ENCODE peak calls at places on chromosomes 5 and 9, in nine cellular contexts. S, B, M, J, T, L, F, X and U are unnamed samples. For H3K79me2, the result is how much of the 10 kb centered on the place peaks cover.

GRCh38 chr9:88224938-88225337 is 86.7 kb upstream of the SPATA31C2 start:
- DNase-seq in B (no peak), T (peak), X (no peak), S (no peak), J (no peak), L (no peak), F (no peak), M (no peak), U (no peak)

GRCh38 chr5:179241175-179241574 is 104.1 kb downstream of the ADAMTS2 start:
- DNase-seq in M (no peak), F (no peak), L (no peak), J (no peak), X (no peak), T (no peak), S (no peak), B (no peak), U (no peak)

GRCh38 chr5:80069918-80070318 is 34.8 kb downstream of the THBS4 start:
- DNase-seq in J (no peak), X (no peak), F (no peak), L (no peak), S (peak), B (no peak), T (no peak), M (no peak), U (no peak)

GRCh38 chr9:76216161-76216649 is 178.0 kb downstream of the RFK start:
- DNase-seq in T (no peak), S (no peak), L (peak), J (peak), F (no peak), B (peak), M (peak), X (no peak), U (peak)

GRCh38 chr5:137091473-137091872 is 407.7 kb downstream of the SPOCK1 start:
- DNase-seq in L (peak), X (no peak), B (no peak), S (peak), M (no peak), J (no peak), F (no peak), T (peak), U (no peak)

GRCh38 chr5:146731909-146732659 is 146.5 kb downstream of the PPP2R2B start:
- DNase-seq in M (peak), X (peak), B (peak), T (no peak), F (no peak), S (peak), J (peak), L (peak), U (peak)

GRCh38 chr9:88954073-88954472 is 37.2 kb upstream of the S1PR3 start:
- DNase-seq in M (no peak), J (no peak), S (no peak), X (no peak), F (no peak), L (peak), T (no peak), B (peak), U (no peak)

GRCh38 chr9:133251773-133252172 is 23.2 kb downstream of the ABO start:
- DNase-seq in J (no peak), X (no peak), M (no peak), F (no peak), B (no peak), S (no peak), L (no peak), T (no peak), U (no peak)

GRCh38 chr5:58156354-58156753 is 303.5 kb downstream of the PLK2 start:
- DNase-seq in F (no peak), J (no peak), B (peak), X (no peak), T (no peak), S (no peak), L (no peak), M (no peak), U (no peak)

GRCh38 chr9:109894921-109895758 is 115.1 kb downstream of the PALM2AKAP2 start:
- DNase-seq in M (no peak), L (peak), J (no peak), T (no peak), F (no peak), B (peak), S (no peak), X (no peak), U (no peak)

GRCh38 chr5:139708877-139709586 is 60.9 kb downstream of the CXXC5 start:
- DNase-seq in J (no peak), B (peak), M (peak), L (no peak), X (peak), S (peak), T (peak), F (no peak), U (peak)

GRCh38 chr9:131734165-131734610 is 5.7 kb downstream of the RAPGEF1 start:
- DNase-seq in T (no peak), B (no peak), L (peak), S (no peak), J (no peak), M (no peak), F (peak), X (peak), U (peak)

GRCh38 chr9:88387035-88387732 is 1.1 kb upstream of the SPIN1 start:
- DNase-seq in M (peak), X (peak), J (peak), B (peak), T (peak), L (peak), S (no peak), F (no peak), U (peak)

GRCh38 chr9:106069241-106069640 is 374.9 kb downstream of the TMEM38B start:
- DNase-seq in L (no peak), S (no peak), X (no peak), T (no peak), F (no peak), M (peak), B (peak), J (no peak), U (no peak)

GRCh38 chr9:125538092-125538473 is 168.9 kb downstream of the MAPKAP1 start:
- DNase-seq in M (peak), L (peak), S (no peak), B (peak), T (no peak), J (peak), X (peak), F (no peak), U (peak)

GRCh38 chr5:95835682-95836405 is 13.3 kb upstream of the GLRX start:
- DNase-seq in T (no peak), L (no peak), S (no peak), B (no peak), J (no peak), X (no peak), M (no peak), F (no peak), U (no peak)

GRCh38 chr9:126630458-126631237 is 16.9 kb downstream of the LMX1B start:
- DNase-seq in J (no peak), B (no peak), M (no peak), S (no peak), F (no peak), X (no peak), L (peak), T (no peak), U (no peak)

GRCh38 chr9:128615571-128615970 is 41.1 kb downstream of the DYNC2I2 start:
- DNase-seq in B (no peak), X (no peak), T (no peak), L (no peak), J (no peak), F (no peak), S (no peak), M (no peak), U (no peak)

GRCh38 chr9:6428940-6429889 is 16.2 kb downstream of the UHRF2 start:
- DNase-seq in J (no peak), B (no peak), F (peak), X (no peak), L (no peak), T (no peak), S (no peak), M (no peak), U (no peak)

GRCh38 chr9:99873531-99873930 is 32.9 kb upstream of the STX17 start:
- DNase-seq in X (no peak), J (no peak), L (peak), B (peak), S (no peak), F (no peak), T (no peak), M (peak), U (no peak)

GRCh38 chr9:134335490-134336173 is 9.4 kb downstream of the RXRA start:
- DNase-seq in S (no peak), J (no peak), T (no peak), X (no peak), B (no peak), F (no peak), M (no peak), L (no peak), U (no peak)
- H3K27ac ChIP-seq in S (no peak), J (no peak), T (no peak), X (no peak), B (no peak), F (no peak), M (no peak), L (no peak), U (peak)

DNA sequence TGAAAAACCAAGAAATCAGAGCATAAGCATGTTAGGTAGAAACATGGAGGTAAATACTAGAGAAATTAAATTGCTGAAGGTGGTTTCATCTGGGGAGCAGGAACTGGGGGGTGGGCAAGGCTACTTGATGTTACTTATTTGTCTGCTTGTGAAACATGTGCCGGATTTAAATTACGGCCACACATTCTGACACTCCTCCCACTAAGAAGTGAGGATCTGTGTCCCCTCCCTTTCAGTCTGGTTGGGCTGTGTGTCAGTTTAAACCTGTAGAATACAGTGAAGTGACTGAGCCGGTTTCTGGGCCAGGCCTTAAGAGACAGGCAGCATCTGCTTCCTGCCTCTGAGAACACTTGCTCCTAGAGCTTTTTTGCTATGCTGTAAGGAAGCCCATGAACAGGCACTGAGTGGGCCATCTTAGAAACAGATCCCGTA is 2.3 kb upstream of the IARS1 start:
- DNase-seq in X (no peak), J (no peak), M (no peak), F (peak), T (peak), B (no peak), S (peak), L (no peak), U (peak)
- H3K79me2 ChIP-seq in X (under half), J (under half), M (under half), F (half or more), T (under half), B (under half), S (under half), L (under half), U (under half)

GRCh38 chr5:10579537-10580521 is 16.0 kb downstream of the ANKRD33B start:
- DNase-seq in X (no peak), F (no peak), S (no peak), M (no peak), J (no peak), T (no peak), B (no peak), L (no peak), U (no peak)
- H3K4me3 ChIP-seq in X (no peak), F (peak), S (no peak), M (no peak), J (no peak), T (no peak), B (no peak), L (no peak), U (no peak)

GRCh38 chr9:78934880-78935279 is 636.9 kb upstream of the TLE4 start:
- DNase-seq in B (no peak), F (no peak), L (no peak), J (no peak), X (no peak), M (no peak), S (no peak), T (no peak), U (no peak)
- H3K27ac ChIP-seq in B (no peak), F (no peak), L (no peak), J (no peak), X (no peak), M (no peak), S (no peak), T (no peak), U (no peak)

DNA sequence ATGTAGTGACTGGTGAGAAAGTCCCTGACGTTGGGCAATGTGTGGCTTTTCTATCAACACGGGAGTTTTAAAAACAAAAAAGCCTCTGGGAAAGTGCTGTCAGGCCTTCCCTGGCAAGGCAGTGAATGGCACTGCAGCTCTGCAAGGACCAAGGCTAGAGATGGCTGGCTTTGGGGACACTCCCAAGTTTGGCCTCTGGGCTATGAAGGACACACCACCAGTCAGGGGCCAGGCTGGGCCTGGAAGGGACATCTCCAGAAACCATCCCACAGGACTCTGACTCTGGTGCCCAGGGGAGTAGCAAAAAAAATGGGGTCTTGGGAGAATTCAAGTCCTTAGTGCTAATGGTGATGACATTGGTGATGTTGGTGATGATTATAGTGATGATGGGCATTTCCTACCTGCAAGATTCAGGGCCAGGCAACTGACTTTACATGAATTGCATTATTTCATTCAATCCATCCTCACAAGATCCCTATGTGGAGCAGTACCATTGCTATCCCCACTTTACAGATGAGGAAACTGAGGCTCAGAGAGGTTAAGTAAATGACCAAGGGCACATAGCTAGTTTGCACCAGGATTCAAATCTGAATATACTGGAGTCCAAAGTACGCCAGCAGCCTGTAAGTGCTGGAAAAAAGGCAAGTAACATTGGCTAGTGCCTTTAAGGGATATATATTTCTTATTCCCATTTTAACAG is 2.6 kb upstream of the PPARGC1B start:
- DNase-seq in S (no peak), J (no peak), F (no peak), B (no peak), X (no peak), M (no peak), L (no peak), T (no peak), U (no peak)
- H3K79me2 ChIP-seq in S (under half), J (under half), F (under half), B (under half), X (under half), M (under half), L (under half), T (under half), U (under half)

GRCh38 chr9:18489861-18490260 is 15.9 kb downstream of the ADAMTSL1 start:
- DNase-seq in S (no peak), B (peak), X (no peak), J (no peak), L (no peak), T (no peak), F (no peak), M (peak), U (no peak)

GRCh38 chr9:18492612-18493011 is 18.7 kb downstream of the ADAMTSL1 start:
- DNase-seq in L (no peak), X (no peak), T (no peak), S (no peak), J (no peak), F (no peak), M (no peak), B (no peak), U (no peak)

GRCh38 chr9:18487620-18488019 is 13.7 kb downstream of the ADAMTSL1 start:
- DNase-seq in L (no peak), M (no peak), B (no peak), X (no peak), T (no peak), F (no peak), J (no peak), S (no peak), U (no peak)

GRCh38 chr9:18493361-18494015 is 19.5 kb downstream of the ADAMTSL1 start:
- DNase-seq in M (peak), S (no peak), B (peak), L (no peak), T (no peak), X (no peak), F (no peak), J (no peak), U (no peak)

GRCh38 chr9:18490591-18491370 is 16.8 kb downstream of the ADAMTSL1 start:
- DNase-seq in M (peak), F (no peak), T (no peak), S (no peak), B (peak), X (peak), J (no peak), L (peak), U (no peak)
- H3K4me3 ChIP-seq in M (no peak), F (no peak), T (no peak), S (no peak), B (peak), X (peak), J (no peak), L (peak), U (no peak)

DNA sequence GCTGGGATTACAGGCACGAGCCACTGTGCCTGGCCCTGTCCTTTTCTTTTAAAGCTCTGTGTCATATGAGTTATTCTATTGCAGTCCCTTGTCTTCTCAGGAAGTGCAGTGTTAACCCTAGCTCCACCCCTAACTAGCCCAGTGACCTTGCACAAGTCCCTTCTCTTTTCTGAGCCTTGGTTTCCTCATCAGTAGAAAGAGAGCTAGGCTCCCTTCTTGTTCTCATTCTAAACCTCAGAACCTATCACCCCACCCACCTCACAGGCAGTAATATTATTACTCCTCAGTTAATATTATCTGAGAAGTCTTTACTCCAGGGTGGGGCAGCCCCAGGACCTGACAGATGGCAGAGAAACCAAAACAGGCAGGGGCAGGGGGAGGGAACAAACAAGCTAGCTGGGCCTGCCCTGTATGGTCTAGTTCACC is 7.2 kb downstream of the CYFIP2 start:
- DNase-seq in B (no peak), S (no peak), F (peak), X (no peak), L (no peak), M (no peak), T (no peak), J (no peak), U (no peak)
- H3K27ac ChIP-seq in B (no peak), S (no peak), F (peak), X (no peak), L (no peak), M (no peak), T (no peak), J (no peak), U (no peak)

DNA sequence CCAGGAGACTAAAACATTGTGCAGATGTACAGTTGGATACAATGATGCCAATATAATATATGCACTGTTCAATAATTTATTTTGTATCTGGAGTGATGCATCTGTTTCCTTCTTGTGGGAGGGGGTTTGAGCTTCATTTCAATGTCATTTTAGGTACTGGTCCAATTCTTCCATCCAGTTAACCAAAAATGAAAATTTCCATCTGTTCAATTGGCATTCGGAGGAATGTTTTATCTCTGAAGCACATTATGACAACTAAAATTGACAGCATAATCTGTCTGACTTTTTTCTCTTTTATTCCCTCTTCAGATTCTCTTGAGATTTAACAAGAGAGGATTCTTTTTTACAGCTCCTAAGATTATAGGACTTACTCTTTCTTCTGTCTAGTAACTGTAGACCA is 57.6 kb downstream of the NDUFAF2 start:
- DNase-seq in B (no peak), M (no peak), F (no peak), J (no peak), X (no peak), S (no peak), L (no peak), T (no peak), U (no peak)
- H3K79me2 ChIP-seq in B (under half), M (under half), F (under half), J (under half), X (under half), S (under half), L (under half), T (under half), U (under half)

DNA sequence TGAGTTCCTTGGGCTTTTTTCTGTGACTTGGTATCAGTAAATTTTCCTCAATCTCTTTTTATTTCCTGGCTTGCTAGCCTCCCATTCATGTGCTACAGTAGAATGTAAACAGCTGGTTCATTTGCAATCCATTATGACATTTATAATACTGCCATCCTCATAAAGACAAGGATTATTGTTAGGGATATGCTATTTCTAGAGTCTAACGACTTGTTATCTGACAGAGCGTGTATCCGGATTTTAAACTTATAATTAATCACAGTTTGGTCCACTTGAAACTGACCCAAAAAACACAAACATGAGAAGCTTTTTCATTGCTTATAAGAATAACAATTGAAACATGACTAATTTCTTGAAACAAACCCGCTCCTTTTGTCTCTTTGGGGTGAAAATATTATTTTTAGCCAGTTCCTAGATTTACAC is 585.8 kb downstream of the TLE4 start:
- DNase-seq in L (no peak), M (peak), X (no peak), J (no peak), F (no peak), S (no peak), B (peak), T (no peak), U (no peak)
- H3K4me3 ChIP-seq in L (no peak), M (no peak), X (no peak), J (no peak), F (no peak), S (no peak), B (no peak), T (no peak), U (no peak)